ENCODE peak calls at places on chromosomes 12 and 14, in six cellular contexts. One of them, this sample, is unnamed.

GRCh38 chr12:68222336-68222735 is 3.3 kb downstream of the IL26 start:
- DNase-seq in AG09309: no peak
- DNase-seq in GM13977: no peak
- DNase-seq in mesothelial cell of epicardium: no peak
- DNase-seq in keratinocyte: no peak
- DNase-seq in gastrocnemius medialis: no peak
- DNase-seq in this sample: no peak

GRCh38 chr12:93813972-93814821 is 137.0 kb downstream of the CRADD start:
- DNase-seq in AG09309: no peak
- DNase-seq in GM13977: no peak
- DNase-seq in gastrocnemius medialis: peak
- DNase-seq in mesothelial cell of epicardium: no peak
- DNase-seq in keratinocyte: no peak
- DNase-seq in this sample: no peak

GRCh38 chr12:570949-571794 is 92.1 kb downstream of the NINJ2 start:
- DNase-seq in GM13977: no peak
- DNase-seq in mesothelial cell of epicardium: no peak
- DNase-seq in keratinocyte: no peak
- DNase-seq in gastrocnemius medialis: peak
- DNase-seq in AG09309: peak
- DNase-seq in this sample: no peak

GRCh38 chr14:90583427-90583826 is 186.6 kb downstream of the CALM1 start:
- DNase-seq in GM13977: no peak
- DNase-seq in keratinocyte: no peak
- DNase-seq in mesothelial cell of epicardium: no peak
- DNase-seq in AG09309: no peak
- DNase-seq in gastrocnemius medialis: no peak
- DNase-seq in this sample: no peak

GRCh38 chr12:20629414-20630156 is 65.5 kb upstream of the SLCO1C1 start:
- DNase-seq in gastrocnemius medialis: no peak
- DNase-seq in GM13977: no peak
- DNase-seq in AG09309: no peak
- DNase-seq in mesothelial cell of epicardium: no peak
- DNase-seq in keratinocyte: no peak
- DNase-seq in this sample: no peak

GRCh38 chr14:106506901-106507305 is 980.5 kb downstream of the TMEM121 start:
- DNase-seq in gastrocnemius medialis: no peak
- DNase-seq in AG09309: no peak
- DNase-seq in GM13977: no peak
- DNase-seq in mesothelial cell of epicardium: no peak
- DNase-seq in keratinocyte: no peak
- DNase-seq in this sample: no peak

GRCh38 chr12:29317556-29318363 is 63.2 kb downstream of the ERGIC2 start:
- DNase-seq in mesothelial cell of epicardium: no peak
- DNase-seq in AG09309: no peak
- DNase-seq in keratinocyte: peak
- DNase-seq in gastrocnemius medialis: peak
- DNase-seq in GM13977: peak
- DNase-seq in this sample: peak

GRCh38 chr12:34311337-34311736 is 289.0 kb downstream of the ALG10 start:
- DNase-seq in GM13977: no peak
- DNase-seq in keratinocyte: no peak
- DNase-seq in mesothelial cell of epicardium: no peak
- DNase-seq in AG09309: no peak
- DNase-seq in gastrocnemius medialis: no peak
- DNase-seq in this sample: no peak

GRCh38 chr12:25718081-25718731 is 165.1 kb upstream of the LMNTD1 start:
- DNase-seq in AG09309: no peak
- DNase-seq in gastrocnemius medialis: no peak
- DNase-seq in keratinocyte: no peak
- DNase-seq in GM13977: no peak
- DNase-seq in mesothelial cell of epicardium: no peak
- DNase-seq in this sample: no peak

GRCh38 chr12:11545438-11546330 is 103.8 kb upstream of the ETV6 start:
- DNase-seq in keratinocyte: no peak
- DNase-seq in gastrocnemius medialis: no peak
- DNase-seq in mesothelial cell of epicardium: no peak
- DNase-seq in GM13977: peak
- DNase-seq in AG09309: no peak
- DNase-seq in this sample: peak

DNA sequence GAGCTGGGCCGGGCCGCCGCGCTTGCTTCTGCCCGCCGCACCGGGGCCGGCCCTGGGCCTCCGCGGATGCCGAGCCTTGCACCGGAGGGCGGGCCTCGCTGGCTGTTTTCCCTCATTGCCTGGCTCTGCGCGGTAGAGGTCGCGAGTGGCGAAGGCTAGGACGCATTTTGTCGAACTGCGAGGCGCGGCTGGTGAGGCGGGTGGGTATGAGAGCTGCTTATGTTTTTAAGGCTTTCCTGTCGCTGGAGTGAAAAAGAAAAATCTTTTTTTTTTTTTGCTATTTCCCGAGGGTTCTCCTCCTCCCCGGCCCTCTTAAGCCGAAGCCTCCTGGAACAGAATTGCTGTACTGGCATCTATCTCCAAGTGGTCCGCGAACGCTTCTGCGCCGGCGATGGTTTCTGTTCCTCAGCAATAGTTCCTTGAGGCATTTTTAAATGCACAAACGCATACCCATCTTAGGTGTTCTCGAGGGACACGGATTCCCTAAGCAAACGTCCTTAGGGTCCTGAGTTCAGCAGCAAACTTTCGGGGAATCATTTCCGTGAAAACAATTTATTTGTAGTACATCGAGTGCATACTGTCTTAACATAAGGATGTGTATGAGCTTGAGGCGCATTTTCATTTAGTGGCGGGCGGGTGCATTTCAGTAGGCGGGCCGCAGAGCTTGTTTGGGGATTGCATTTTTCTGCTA is 631 bp downstream of the RESF1 start:
- DNase-seq in keratinocyte: no peak
- DNase-seq in GM13977: peak
- DNase-seq in mesothelial cell of epicardium: no peak
- DNase-seq in gastrocnemius medialis: peak
- DNase-seq in AG09309: peak
- DNase-seq in this sample: peak
- TF ChIP-seq CTCF in keratinocyte: peak
- TF ChIP-seq CTCF in GM13977: peak
- TF ChIP-seq CTCF in mesothelial cell of epicardium: no peak
- TF ChIP-seq CTCF in gastrocnemius medialis: no peak
- TF ChIP-seq CTCF in AG09309: peak
- TF ChIP-seq CTCF in this sample: no peak

GRCh38 chr12:31590730-31591307 is at the start of gene DENND5B:
- DNase-seq in mesothelial cell of epicardium: peak
- DNase-seq in keratinocyte: no peak
- DNase-seq in gastrocnemius medialis: peak
- DNase-seq in GM13977: peak
- DNase-seq in AG09309: no peak
- DNase-seq in this sample: peak
- TF ChIP-seq CTCF in mesothelial cell of epicardium: no peak
- TF ChIP-seq CTCF in keratinocyte: no peak
- TF ChIP-seq CTCF in gastrocnemius medialis: no peak
- TF ChIP-seq CTCF in GM13977: no peak
- TF ChIP-seq CTCF in AG09309: no peak
- TF ChIP-seq CTCF in this sample: no peak

GRCh38 chr12:112539221-112539620 is 120.5 kb downstream of the PTPN11 start:
- DNase-seq in AG09309: no peak
- DNase-seq in keratinocyte: no peak
- DNase-seq in mesothelial cell of epicardium: no peak
- DNase-seq in GM13977: no peak
- DNase-seq in gastrocnemius medialis: no peak
- DNase-seq in this sample: no peak
- TF ChIP-seq CTCF in AG09309: no peak
- TF ChIP-seq CTCF in keratinocyte: no peak
- TF ChIP-seq CTCF in mesothelial cell of epicardium: no peak
- TF ChIP-seq CTCF in GM13977: no peak
- TF ChIP-seq CTCF in gastrocnemius medialis: no peak
- TF ChIP-seq CTCF in this sample: no peak

DNA sequence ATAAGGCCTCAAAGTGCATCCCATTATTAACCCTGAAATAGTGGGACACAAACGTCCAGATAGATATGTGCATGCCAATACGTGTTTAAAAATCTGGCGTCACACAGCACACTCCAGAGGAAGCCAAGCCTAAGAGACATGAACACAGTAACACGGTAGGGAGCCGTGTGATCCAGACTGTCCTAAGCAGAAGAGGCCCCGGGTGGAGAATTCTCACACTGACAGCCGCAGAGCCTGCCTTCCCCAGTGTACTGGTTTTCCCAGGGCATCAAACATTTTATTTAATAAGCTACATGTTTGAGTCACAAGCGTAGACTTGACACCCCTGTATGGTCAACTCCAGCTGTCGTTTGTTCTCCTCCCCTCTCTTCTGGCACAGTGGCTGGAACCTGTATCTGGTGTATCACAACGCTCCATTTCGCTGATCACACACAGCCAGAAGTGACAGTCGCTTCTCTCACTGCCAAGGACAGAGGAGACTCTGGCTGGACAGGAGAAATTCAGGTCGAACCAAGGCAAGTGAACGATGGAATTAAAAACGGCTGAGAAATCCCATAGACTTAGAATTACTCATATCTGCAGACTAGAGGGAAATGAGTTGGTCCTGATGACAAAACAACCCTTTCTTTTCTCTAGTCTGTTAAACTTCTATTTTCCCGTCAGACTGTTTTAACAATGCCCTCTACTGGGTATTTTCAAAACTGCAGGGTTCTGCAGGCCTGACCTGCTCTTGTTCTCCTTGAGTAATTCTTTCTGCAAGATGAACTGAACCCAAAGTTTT is 359.9 kb downstream of the RGS6 start:
- DNase-seq in AG09309: peak
- DNase-seq in gastrocnemius medialis: no peak
- DNase-seq in GM13977: peak
- DNase-seq in keratinocyte: no peak
- DNase-seq in mesothelial cell of epicardium: no peak
- DNase-seq in this sample: peak
- TF ChIP-seq CTCF in AG09309: peak
- TF ChIP-seq CTCF in gastrocnemius medialis: peak
- TF ChIP-seq CTCF in GM13977: peak
- TF ChIP-seq CTCF in keratinocyte: no peak
- TF ChIP-seq CTCF in mesothelial cell of epicardium: peak
- TF ChIP-seq CTCF in this sample: peak

GRCh38 chr12:2317819-2318218 is 265.0 kb downstream of the CACNA1C start:
- DNase-seq in GM13977: no peak
- DNase-seq in AG09309: no peak
- DNase-seq in keratinocyte: no peak
- DNase-seq in gastrocnemius medialis: no peak
- DNase-seq in mesothelial cell of epicardium: no peak
- DNase-seq in this sample: no peak
- TF ChIP-seq CTCF in GM13977: no peak
- TF ChIP-seq CTCF in AG09309: no peak
- TF ChIP-seq CTCF in keratinocyte: no peak
- TF ChIP-seq CTCF in gastrocnemius medialis: no peak
- TF ChIP-seq CTCF in mesothelial cell of epicardium: no peak
- TF ChIP-seq CTCF in this sample: no peak

GRCh38 chr14:97978336-97978735 is 1181.2 kb downstream of the VRK1 start:
- DNase-seq in AG09309: no peak
- DNase-seq in GM13977: no peak
- DNase-seq in keratinocyte: peak
- DNase-seq in mesothelial cell of epicardium: peak
- DNase-seq in gastrocnemius medialis: peak
- DNase-seq in this sample: no peak
- TF ChIP-seq CTCF in AG09309: no peak
- TF ChIP-seq CTCF in GM13977: no peak
- TF ChIP-seq CTCF in keratinocyte: peak
- TF ChIP-seq CTCF in mesothelial cell of epicardium: no peak
- TF ChIP-seq CTCF in gastrocnemius medialis: no peak
- TF ChIP-seq CTCF in this sample: no peak

This sample was measured in GM20000.